ENCODE peak calls at places on chromosome 7, in four cellular contexts. M is lower lobe of right lung, O is body of pancreas, T is PC-3. I is an unnamed sample.

GRCh38 chr7:27420702-27421101 is 178.1 kb downstream of the EVX1 start:
- DNase-seq in M (no peak), O (no peak), T (no peak), I (no peak)

GRCh38 chr7:34373940-34374339 is 284.1 kb upstream of the NPSR1 start:
- DNase-seq in M (no peak), O (no peak), T (no peak), I (no peak)

GRCh38 chr7:79528421-79528820 is 75.0 kb upstream of the MAGI2 start:
- DNase-seq in M (no peak), O (no peak), T (peak; percentile 53), I (no peak)

GRCh38 chr7:136275794-136276193 is 298.6 kb upstream of the MTPN start:
- DNase-seq in M (no peak), O (no peak), T (no peak), I (no peak)

GRCh38 chr7:5020098-5020497 is 25.6 kb upstream of the RBAK start:
- DNase-seq in M (no peak), O (no peak), T (no peak), I (no peak)

GRCh38 chr7:5266148-5267028 is 16.4 kb upstream of the SLC29A4 start:
- DNase-seq in M (no peak), O (no peak), T (no peak), I (no peak)

GRCh38 chr7:27947581-27948278 is 207.8 kb downstream of the TAX1BP1 start:
- DNase-seq in M (no peak), O (no peak), T (no peak), I (no peak)

GRCh38 chr7:12643001-12643400 is 44.4 kb upstream of the ARL4A start:
- DNase-seq in M (no peak), O (no peak), T (no peak), I (no peak)

GRCh38 chr7:88291401-88292173 is 15.1 kb downstream of the STEAP4 start:
- DNase-seq in M (peak; percentile 59), O (no peak), T (peak; percentile 86), I (no peak)

GRCh38 chr7:690478-691360 is 35.8 kb upstream of the DNAAF5 start:
- DNase-seq in M (no peak), O (no peak), T (no peak), I (no peak)

GRCh38 chr7:63931985-63932577 is 66.6 kb upstream of the ZNF722 start:
- DNase-seq in M (no peak), O (no peak), T (no peak), I (no peak)

GRCh38 chr7:143259765-143260164 is 3.5 kb upstream of the GSTK1 start:
- DNase-seq in M (no peak), O (no peak), T (peak; percentile 70), I (no peak)

DNA sequence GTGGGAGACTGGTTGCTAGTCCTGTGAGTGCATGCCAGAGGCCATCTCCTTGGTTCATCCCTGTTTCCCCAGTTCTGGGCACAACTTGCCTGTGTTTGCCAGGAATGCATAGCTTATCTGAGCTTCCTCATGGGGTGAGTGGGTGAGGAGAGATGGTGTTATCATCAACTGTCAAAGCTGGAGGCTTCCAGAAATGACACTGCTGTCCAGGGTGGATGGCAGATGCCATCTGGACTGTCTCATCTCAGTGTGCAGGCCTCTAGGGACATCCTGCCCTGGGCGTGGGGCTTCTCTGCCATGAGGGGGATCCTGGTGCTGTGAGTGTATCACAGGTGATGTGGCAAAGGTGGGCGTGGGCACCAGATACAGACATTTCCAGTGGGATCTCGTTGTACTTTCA is 328.6 kb downstream of the DPP6 start:
- DNase-seq in M (no peak), O (no peak), T (no peak), I (no peak)
- TF ChIP-seq CTCF in M (no peak), O (no peak), T (no peak), I (no peak)

GRCh38 chr7:114943953-114944741 is 22.3 kb downstream of the MDFIC start:
- DNase-seq in M (no peak), O (no peak), T (no peak), I (no peak)
- H3K27ac ChIP-seq in M (peak overlapping the region; percentile 34), O (no peak overlapping the region), T (no peak overlapping the region), I (no peak overlapping the region)

GRCh38 chr7:43123457-43123856 is 11.0 kb downstream of the HECW1 start:
- DNase-seq in M (no peak), O (no peak), T (no peak), I (no peak)
- H3K4me1 ChIP-seq in M (no peaks in the 10 kb centered on the region), O (no peaks in the 10 kb centered on the region), T (no peaks in the 10 kb centered on the region), I (no peaks in the 10 kb centered on the region)

DNA sequence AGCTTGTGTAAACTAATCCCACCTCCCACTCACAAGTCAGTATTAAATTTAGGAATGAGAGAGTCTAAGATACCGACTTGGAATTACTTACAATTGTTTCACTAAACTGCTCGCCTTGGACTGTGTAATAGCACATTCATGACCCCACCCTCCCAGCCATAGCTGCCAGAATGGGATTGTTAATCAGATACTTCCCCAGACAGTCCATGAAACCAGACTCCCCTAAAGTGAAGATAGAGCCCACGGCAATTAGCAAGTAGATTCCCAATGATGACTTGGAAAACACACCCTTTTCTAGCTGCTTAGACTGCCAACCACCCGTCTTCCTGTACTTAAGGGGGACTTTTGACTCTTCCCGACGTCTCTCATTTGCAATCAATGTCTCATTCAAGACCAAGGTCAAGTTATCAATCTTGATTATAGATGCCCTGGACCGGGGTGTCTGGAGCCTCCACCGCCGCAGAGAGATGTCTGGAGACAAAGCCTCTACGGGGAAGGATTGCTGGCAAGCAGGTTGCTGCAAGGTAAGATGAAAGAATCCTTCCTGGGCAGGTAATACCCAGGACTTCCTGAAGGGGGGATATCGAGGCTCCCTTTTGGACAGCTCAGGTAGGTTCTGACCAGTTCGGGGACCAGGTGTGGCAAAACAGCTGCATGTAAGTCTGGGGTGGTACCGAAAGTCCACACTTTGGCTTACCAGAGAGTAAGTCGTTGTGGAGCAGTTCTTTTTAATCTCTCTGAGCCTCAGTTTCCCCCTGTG is 12.6 kb upstream of the CUX1 start:
- DNase-seq in M (no peak), O (peak; percentile 44), T (peak; percentile 53), I (no peak)
- TF ChIP-seq CTCF in M (peak; percentile 36), O (peak; percentile 42), T (peak; percentile 51), I (peak; percentile 29)

I was measured in RWPE2.